ENCODE peak calls at places on chromosomes 13 and 19, in four cellular contexts. B is K562, R is HepG2, N is GM12878. G is an unnamed sample.

GRCh38 chr13:99693351-99693750 is 192.1 kb downstream of the TM9SF2 start:
- DNase-seq in B (peak; percentile 8), N (no peak), R (no peak), G (no peak)

GRCh38 chr13:99015606-99016520 is 38.0 kb upstream of the DOCK9 start:
- DNase-seq in B (no peak), R (no peak), N (no peak), G (no peak)

GRCh38 chr19:40921005-40921897 is 39.2 kb upstream of the CYP2A7 start:
- DNase-seq in R (peak; percentile 83), B (no peak), N (no peak), G (no peak)

GRCh38 chr13:29402168-29402621 is 193.3 kb downstream of the SLC7A1 start:
- DNase-seq in B (peak; percentile 20), N (no peak), R (no peak), G (no peak)

GRCh38 chr19:48645652-48646191 is at the start of gene CA11:
- DNase-seq in N (no peak), B (no peak), R (no peak), G (peak; percentile 41)

GRCh38 chr13:24178847-24179845 is 18.6 kb downstream of the SPATA13 start:
- DNase-seq in R (no peak), B (no peak), N (no peak), G (no peak)

GRCh38 chr19:19499272-19499995 is 15.9 kb downstream of the TSSK6 start:
- DNase-seq in N (no peak), B (no peak), R (no peak), G (no peak)

GRCh38 chr13:24180743-24181384 is 20.3 kb downstream of the SPATA13 start:
- DNase-seq in B (no peak), R (no peak), N (no peak), G (no peak)

GRCh38 chr13:98542568-98543379 is 34.1 kb downstream of the STK24 start:
- DNase-seq in B (no peak), N (no peak), R (no peak), G (no peak)

GRCh38 chr19:35509018-35509652 is 4.3 kb downstream of the DMKN start:
- DNase-seq in B (peak; percentile 37), N (peak; percentile 40), R (peak; percentile 42), G (peak; percentile 60)

GRCh38 chr19:50205681-50206138 is 2.3 kb downstream of the MYH14 start:
- DNase-seq in B (no peak), N (no peak), R (no peak), G (peak; percentile 36)

GRCh38 chr19:18675779-18676178 is 7.7 kb upstream of the CRTC1 start:
- DNase-seq in R (no peak), B (peak; percentile 57), N (no peak), G (peak; percentile 65)

GRCh38 chr19:1929051-1929742 is 11.8 kb upstream of the CSNK1G2 start:
- DNase-seq in N (no peak), B (peak; percentile 87), R (peak; percentile 65), G (peak; percentile 94)

GRCh38 chr13:68056816-68057710 is 826.9 kb upstream of the PCDH9 start:
- DNase-seq in R (peak; percentile 45), N (no peak), B (no peak), G (no peak)

GRCh38 chr19:43425567-43426392 is 11.1 kb downstream of the TEX101 start:
- DNase-seq in N (no peak), B (no peak), R (no peak), G (no peak)

GRCh38 chr13:70895599-70895998 is 787.3 kb upstream of the KLHL1 start:
- DNase-seq in N (no peak), B (no peak), R (peak; percentile 65), G (no peak)

GRCh38 chr13:33446821-33447481 is 161.4 kb upstream of the STARD13 start:
- DNase-seq in B (no peak), R (no peak), N (no peak), G (no peak)

GRCh38 chr19:54430306-54431254 is 15.3 kb downstream of the TTYH1 start:
- DNase-seq in N (no peak), B (peak; percentile 81), R (no peak), G (peak; percentile 81)

DNA sequence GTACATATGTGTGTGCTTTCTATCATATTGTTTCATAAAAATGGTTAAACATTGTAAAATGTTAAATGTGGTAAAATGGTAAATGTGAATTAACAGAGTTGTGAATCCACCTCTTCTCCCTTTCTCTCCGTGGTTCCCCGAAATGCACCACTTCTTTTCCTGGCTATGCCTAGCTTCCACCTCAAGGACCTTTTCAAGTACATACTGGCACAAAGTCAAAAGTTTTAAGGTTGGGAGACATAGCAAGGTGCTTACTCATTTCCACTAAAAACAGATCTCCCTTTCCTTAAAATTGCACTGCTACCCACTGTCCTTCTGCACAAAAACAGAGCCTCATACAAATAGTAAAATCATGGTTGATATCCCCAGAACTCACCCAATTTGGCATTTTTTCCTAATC is 558.2 kb downstream of the SLITRK6 start:
- DNase-seq in B (no peak), N (no peak), R (no peak), G (no peak)
- TF ChIP-seq CBFB in B (no peak), N (no peak), R (no peak), G (no peak)

GRCh38 chr13:73064991-73065390 is 6.2 kb downstream of the KLF5 start:
- DNase-seq in B (no peak), N (no peak), R (no peak), G (no peak)
- TF ChIP-seq CBFB in B (no peak), N (no peak), R (no peak), G (no peak)

DNA sequence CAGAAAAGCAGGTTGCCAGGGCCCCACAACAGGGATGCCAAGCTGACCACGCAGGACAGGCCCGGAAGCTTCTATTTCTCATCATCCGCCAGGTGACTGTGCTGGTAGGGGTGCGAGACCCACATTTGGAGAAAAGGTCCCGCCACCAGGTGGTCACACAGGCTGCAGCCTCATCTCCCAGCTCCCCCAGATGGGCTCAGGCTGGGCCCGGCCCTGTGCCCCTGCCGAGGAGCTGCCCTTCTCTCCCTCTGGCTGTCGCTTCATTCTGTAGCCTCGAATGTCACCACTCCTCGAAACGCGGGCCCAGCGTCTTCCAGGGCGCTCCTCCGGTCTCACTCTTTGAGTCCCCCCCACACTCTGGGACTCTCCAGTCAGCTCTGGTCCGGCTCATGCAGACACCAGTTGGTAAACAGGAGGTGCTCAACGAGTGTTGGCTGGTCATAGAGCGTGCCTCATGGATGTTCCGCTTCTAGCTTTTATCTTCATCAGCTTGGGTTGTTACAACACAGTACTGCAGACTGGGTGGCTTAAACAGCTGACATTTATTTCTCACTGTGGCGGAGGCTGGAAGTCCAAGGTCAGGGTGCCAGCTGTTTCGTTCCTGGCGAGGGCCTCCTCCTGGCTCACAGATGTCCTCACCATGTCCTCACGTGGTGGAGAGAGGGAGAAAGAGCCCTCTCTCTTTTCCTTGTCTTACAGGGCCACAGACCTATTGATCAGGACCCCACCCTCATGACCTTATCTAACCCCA is 87.1 kb downstream of the TEX29 start:
- DNase-seq in R (peak; percentile 44), N (no peak), B (no peak), G (no peak)
- TF ChIP-seq CBFB in R (no peak), N (no peak), B (no peak), G (no peak)

GRCh38 chr19:45102481-45102880 is 9.5 kb downstream of the PPP1R37 start:
- DNase-seq in R (no peak), B (no peak), N (no peak), G (no peak)
- TF ChIP-seq CBFB in R (no peak), B (no peak), N (no peak), G (no peak)

G was measured in WTC11.